ENCODE peak calls at places on chromosomes 13 and 19, in five cellular contexts. E is neural crest cell, X is tibial nerve, Y is brain microvascular endothelial cell, P is NCI-H1105. Q is an unnamed sample.
A peak's percentile ranks its signal among the peaks of the same experiment; 100 is the strongest.

GRCh38 chr19:7426986-7427385 is 61.8 kb downstream of the PEX11G start:
- DNase-seq in E (no peak), Y (no peak), P (no peak), X (no peak), Q (no peak)

GRCh38 chr19:50205681-50206138 is 2.3 kb downstream of the MYH14 start:
- DNase-seq in X (no peak), P (peak; percentile 83), E (no peak), Y (no peak), Q (no peak)

GRCh38 chr19:41876847-41877489 is at the start of gene CD79A:
- DNase-seq in Y (no peak), X (no peak), E (no peak), P (no peak), Q (no peak)

GRCh38 chr13:76808927-76809326 is 77.3 kb downstream of the KCTD12 start:
- DNase-seq in P (no peak), E (no peak), Y (no peak), X (no peak), Q (peak; percentile 75)

GRCh38 chr13:70938462-70938861 is 830.2 kb upstream of the KLHL1 start:
- DNase-seq in E (no peak), P (no peak), X (no peak), Y (no peak), Q (no peak)

GRCh38 chr19:42289556-42290041 is 12.3 kb upstream of the PRR19 start:
- DNase-seq in E (no peak), P (no peak), X (no peak), Y (no peak), Q (no peak)

GRCh38 chr19:35559281-35559659 is 4.2 kb downstream of the ATP4A start:
- DNase-seq in X (no peak), E (no peak), Y (no peak), P (no peak), Q (no peak)

GRCh38 chr19:1161716-1162115 is 12.4 kb downstream of the SBNO2 start:
- DNase-seq in X (no peak), E (no peak), Y (no peak), P (no peak), Q (peak; percentile 57)

GRCh38 chr13:104831823-104832222 is 1703.6 kb downstream of the EFNB2 start:
- DNase-seq in X (no peak), P (no peak), Y (no peak), E (no peak), Q (no peak)

GRCh38 chr19:10544242-10544752 is 593 bp downstream of the ATG4D start:
- DNase-seq in E (no peak), X (no peak), Y (no peak), P (no peak), Q (no peak)

GRCh38 chr13:112444001-112444311 is 67.8 kb downstream of the SPACA7 start:
- DNase-seq in X (peak; percentile 55), P (peak; percentile 77), E (peak; percentile 94), Y (peak; percentile 49), Q (peak; percentile 26)

GRCh38 chr13:28865951-28866350 is 45.8 kb downstream of the MTUS2 start:
- DNase-seq in E (no peak), Y (no peak), P (no peak), X (no peak), Q (no peak)

GRCh38 chr19:39212377-39212742 is 8.3 kb upstream of the SYCN start:
- DNase-seq in P (no peak), X (no peak), E (peak; percentile 18), Y (peak; percentile 12), Q (no peak)

GRCh38 chr13:26989261-26990007 is 182.2 kb downstream of the USP12 start:
- DNase-seq in E (no peak), Y (no peak), X (no peak), P (no peak), Q (no peak)

GRCh38 chr19:3615524-3616135 is 9.0 kb upstream of the TBXA2R start:
- DNase-seq in P (no peak), X (no peak), E (no peak), Y (no peak), Q (no peak)

GRCh38 chr13:97242755-97243497 is 20.8 kb downstream of the MBNL2 start:
- DNase-seq in P (no peak), Y (no peak), X (no peak), E (no peak), Q (no peak)

GRCh38 chr13:75512253-75512652 is 25.4 kb downstream of the COMMD6 start:
- DNase-seq in E (no peak), X (no peak), P (no peak), Y (no peak), Q (no peak)

GRCh38 chr19:44050740-44051653 is 839 bp upstream of the ZNF223 start:
- DNase-seq in E (no peak), X (no peak), P (peak; percentile 62), Y (peak; percentile 2), Q (no peak)

GRCh38 chr13:25170554-25171107 is 1.5 kb downstream of the AMER2 start:
- DNase-seq in X (no peak), Y (no peak), E (peak; percentile 25), P (no peak), Q (no peak)

GRCh38 chr13:109175666-109176065 is 546.3 kb downstream of the MYO16 start:
- DNase-seq in X (no peak), Y (no peak), E (no peak), P (no peak), Q (no peak)

GRCh38 chr19:48918801-48919247 is 14.7 kb upstream of the DHDH start:
- DNase-seq in Y (no peak), E (peak; percentile 44), P (no peak), X (no peak), Q (no peak)

GRCh38 chr13:52665325-52665724 is 12.7 kb downstream of the SUGT1 start:
- DNase-seq in P (no peak), E (no peak), Y (no peak), X (no peak), Q (peak; percentile 7)

GRCh38 chr13:50598338-50598737 is 245.2 kb downstream of the DLEU7 start:
- DNase-seq in E (no peak), X (no peak), P (no peak), Y (no peak), Q (no peak)

Q was measured in fibroblast of gingiva.